ENCODE peak calls at places on chromosomes 6 and 20, in seven cellular contexts. O, Y, S, B, E, I and Z are unnamed samples. For H3K27me3, the result is how much of the 10 kb centered on the place peaks cover.

GRCh38 chr20:18679020-18679419 is 91.2 kb downstream of the DTD1 start:
- DNase-seq in O (peak), Y (no peak), S (peak), B (no peak), E (no peak), I (no peak), Z (no peak)

GRCh38 chr6:111784423-111784822 is 88.8 kb downstream of the FYN start:
- DNase-seq in O (peak), Y (no peak), S (no peak), B (no peak), E (no peak), I (no peak), Z (no peak)

GRCh38 chr6:143806282-143807102 is 36.6 kb upstream of the LTV1 start:
- DNase-seq in O (peak), Y (no peak), S (peak), B (no peak), E (peak), I (peak), Z (no peak)

GRCh38 chr6:163955752-163956151 is 541.2 kb downstream of the QKI start:
- DNase-seq in O (no peak), Y (no peak), S (no peak), B (no peak), E (no peak), I (no peak), Z (no peak)

GRCh38 chr6:70396796-70397729 is 16.2 kb upstream of the FAM135A start:
- DNase-seq in O (peak), Y (no peak), S (no peak), B (no peak), E (no peak), I (no peak), Z (no peak)

GRCh38 chr20:14956026-14956425 is 618.6 kb upstream of the FLRT3 start:
- DNase-seq in O (no peak), Y (no peak), S (no peak), B (no peak), E (no peak), I (no peak), Z (no peak)

GRCh38 chr20:12012241-12013222 is 94.8 kb downstream of the BTBD3 start:
- DNase-seq in O (peak), Y (no peak), S (peak), B (no peak), E (peak), I (peak), Z (no peak)

GRCh38 chr20:23295934-23296333 is 54.7 kb upstream of the NXT1 start:
- DNase-seq in O (no peak), Y (no peak), S (no peak), B (no peak), E (no peak), I (no peak), Z (no peak)

GRCh38 chr6:68634503-68635411 is at the start of gene ADGRB3:
- DNase-seq in O (peak), Y (peak), S (peak), B (peak), E (peak), I (no peak), Z (peak)

GRCh38 chr6:13239530-13240455 is 88.5 kb downstream of the TBC1D7 start:
- DNase-seq in O (peak), Y (no peak), S (peak), B (no peak), E (no peak), I (no peak), Z (no peak)

GRCh38 chr6:127069659-127070279 is 48.7 kb upstream of the RSPO3 start:
- DNase-seq in O (peak), Y (no peak), S (peak), B (no peak), E (no peak), I (no peak), Z (no peak)

GRCh38 chr6:12929678-12930077 is 213.1 kb downstream of the PHACTR1 start:
- DNase-seq in O (no peak), Y (no peak), S (no peak), B (no peak), E (no peak), I (no peak), Z (no peak)

GRCh38 chr6:79673947-79674346 is 42.8 kb downstream of the SH3BGRL2 start:
- DNase-seq in O (no peak), Y (no peak), S (no peak), B (no peak), E (no peak), I (no peak), Z (no peak)

GRCh38 chr20:3194617-3195280 is 9.7 kb downstream of the DDRGK1 start:
- DNase-seq in O (no peak), Y (no peak), S (no peak), B (no peak), E (no peak), I (no peak), Z (no peak)

GRCh38 chr6:21887301-21888185 is 294.0 kb downstream of the SOX4 start:
- DNase-seq in O (peak), Y (no peak), S (peak), B (peak), E (peak), I (no peak), Z (no peak)

GRCh38 chr6:161744211-161745067 is 470.6 kb upstream of the AGPAT4 start:
- DNase-seq in O (no peak), Y (no peak), S (no peak), B (no peak), E (no peak), I (no peak), Z (no peak)

GRCh38 chr6:2843138-2843740 is 1.6 kb upstream of the SERPINB1 start:
- DNase-seq in O (peak), Y (no peak), S (no peak), B (no peak), E (no peak), I (no peak), Z (no peak)

GRCh38 chr6:147724454-147724853 is 216.0 kb downstream of the SAMD5 start:
- DNase-seq in O (no peak), Y (no peak), S (no peak), B (no peak), E (no peak), I (no peak), Z (no peak)

GRCh38 chr20:24153101-24154040 is 164.8 kb upstream of the GGTLC1 start:
- DNase-seq in O (no peak), Y (no peak), S (no peak), B (no peak), E (no peak), I (no peak), Z (no peak)

GRCh38 chr20:63381781-63382431 is 20.8 kb upstream of the CHRNA4 start:
- DNase-seq in O (no peak), Y (peak), S (no peak), B (no peak), E (no peak), I (no peak), Z (no peak)

GRCh38 chr6:124655856-124656255 is 306.4 kb upstream of the RNF217 start:
- DNase-seq in O (no peak), Y (no peak), S (no peak), B (no peak), E (no peak), I (no peak), Z (no peak)

GRCh38 chr6:138972226-138972665 is 15.8 kb downstream of the REPS1 start:
- DNase-seq in O (no peak), Y (no peak), S (peak), B (no peak), E (no peak), I (no peak), Z (no peak)

GRCh38 chr20:43781215-43781614 is 54.4 kb upstream of the GTSF1L start:
- DNase-seq in O (no peak), Y (no peak), S (no peak), B (no peak), E (no peak), I (no peak), Z (no peak)

GRCh38 chr6:21098744-21099143 is 494.8 kb upstream of the SOX4 start:
- DNase-seq in O (no peak), Y (no peak), S (no peak), B (no peak), E (no peak), I (no peak), Z (no peak)

GRCh38 chr6:124203812-124204167 is 400.1 kb downstream of the NKAIN2 start:
- DNase-seq in O (peak), Y (no peak), S (no peak), B (no peak), E (no peak), I (no peak), Z (no peak)

GRCh38 chr20:59219206-59219605 is 55.6 kb downstream of the ZNF831 start:
- DNase-seq in O (no peak), Y (no peak), S (no peak), B (no peak), E (no peak), I (no peak), Z (no peak)

GRCh38 chr6:114121913-114122662 is 151.1 kb upstream of the HDAC2 start:
- DNase-seq in O (no peak), Y (no peak), S (no peak), B (no peak), E (no peak), I (no peak), Z (no peak)

GRCh38 chr6:130019796-130020105 is 1.4 kb downstream of the L3MBTL3 start:
- DNase-seq in O (no peak), Y (no peak), S (no peak), B (no peak), E (no peak), I (no peak), Z (no peak)

GRCh38 chr6:57421503-57421902 is 104.1 kb downstream of the PRIM2 start:
- DNase-seq in O (no peak), Y (no peak), S (no peak), B (no peak), E (no peak), I (no peak), Z (no peak)

GRCh38 chr20:34075647-34076046 is 36.4 kb downstream of the EIF2S2 start:
- DNase-seq in O (no peak), Y (no peak), S (no peak), B (no peak), E (no peak), I (no peak), Z (no peak)

GRCh38 chr6:12419626-12420272 is 129.6 kb downstream of the EDN1 start:
- DNase-seq in O (no peak), Y (no peak), S (peak), B (no peak), E (no peak), I (no peak), Z (no peak)

GRCh38 chr6:169564453-169565240 is 137.2 kb downstream of the WDR27 start:
- DNase-seq in O (no peak), Y (no peak), S (no peak), B (no peak), E (no peak), I (no peak), Z (no peak)
- TF ChIP-seq CTCF in O (no peak), Y (no peak), S (no peak), B (no peak), E (no peak), I (no peak), Z (no peak)

DNA sequence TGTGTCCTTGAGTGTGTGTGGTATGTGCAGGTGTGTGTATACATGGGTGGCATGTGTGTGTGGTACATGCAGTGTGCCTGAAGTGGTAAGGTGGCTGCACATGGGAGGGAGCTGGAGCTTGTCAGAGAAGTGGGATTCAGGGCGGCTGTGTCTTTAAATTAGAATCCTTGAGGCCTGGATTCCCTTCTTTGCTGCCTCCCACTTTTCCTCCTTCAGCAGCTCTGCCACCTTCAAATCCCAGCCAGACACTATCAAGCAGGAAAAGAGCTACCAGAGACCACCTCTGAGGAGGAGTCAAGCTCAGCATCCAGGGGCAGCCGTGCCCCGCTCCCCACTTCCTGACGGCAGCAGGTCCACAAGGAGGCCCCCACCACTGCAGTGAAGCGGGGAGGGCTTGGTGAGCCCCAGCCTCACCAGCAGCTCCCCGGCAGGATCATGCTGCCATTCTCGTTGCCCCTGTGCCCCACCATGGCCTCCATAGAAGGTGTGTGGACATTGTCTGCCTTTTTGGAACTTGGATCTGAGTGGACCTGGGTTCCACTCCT is 131.0 kb upstream of the MLN start:
- DNase-seq in O (no peak), Y (no peak), S (no peak), B (no peak), E (no peak), I (no peak), Z (no peak)
- H3K4me3 ChIP-seq in O (no peak), Y (no peak), S (no peak), B (no peak), E (no peak), I (no peak), Z (no peak)

GRCh38 chr20:48681882-48682426 is 145.8 kb downstream of the PREX1 start:
- DNase-seq in O (no peak), Y (no peak), S (no peak), B (no peak), E (no peak), I (no peak), Z (no peak)

GRCh38 chr20:48679603-48680002 is 148.2 kb downstream of the PREX1 start:
- DNase-seq in O (no peak), Y (no peak), S (no peak), B (no peak), E (no peak), I (no peak), Z (no peak)

GRCh38 chr20:48680650-48681049 is 147.1 kb downstream of the PREX1 start:
- DNase-seq in O (no peak), Y (no peak), S (no peak), B (no peak), E (no peak), I (no peak), Z (no peak)

GRCh38 chr20:48682529-48683385 is 145.0 kb downstream of the PREX1 start:
- DNase-seq in O (peak), Y (no peak), S (peak), B (peak), E (peak), I (peak), Z (peak)

GRCh38 chr20:48681201-48681881 is 146.5 kb downstream of the PREX1 start:
- DNase-seq in O (peak), Y (no peak), S (no peak), B (no peak), E (no peak), I (no peak), Z (no peak)
- H3K27me3 ChIP-seq in O (under half), Y (under half), S (under half), B (under half), E (under half), I (under half), Z (under half)

GRCh38 chr6:96016781-96017180 is 1.0 kb downstream of the FUT9 start:
- DNase-seq in O (no peak), Y (no peak), S (no peak), B (no peak), E (no peak), I (no peak), Z (no peak)

DNA sequence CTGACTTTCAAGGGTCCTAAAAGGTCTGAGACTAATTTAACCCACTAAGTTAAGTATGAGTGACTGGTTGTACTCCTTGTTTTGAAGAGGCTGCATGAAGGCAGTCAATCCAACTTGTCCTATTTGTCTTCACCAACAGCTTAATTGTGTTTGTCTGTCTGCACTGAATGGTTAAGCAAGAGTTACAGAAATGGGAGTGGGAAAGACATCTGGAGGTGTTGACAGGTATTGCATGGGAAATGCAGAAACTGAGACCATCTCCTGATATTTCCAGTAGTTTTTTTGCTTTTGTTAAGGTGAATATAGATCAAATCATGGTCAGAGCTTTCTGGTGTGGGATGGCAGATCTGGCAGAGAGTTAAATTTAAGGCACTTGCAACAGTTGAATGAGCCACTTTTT is 6.5 kb downstream of the FUT9 start:
- DNase-seq in O (no peak), Y (no peak), S (no peak), B (no peak), E (no peak), I (no peak), Z (no peak)
- TF ChIP-seq CTCF in O (no peak), Y (no peak), S (no peak), B (no peak), E (no peak), I (no peak), Z (no peak)

GRCh38 chr6:148805767-148806166 is 58.9 kb downstream of the UST start:
- DNase-seq in O (no peak), Y (no peak), S (no peak), B (no peak), E (no peak), I (no peak), Z (no peak)
- H3K4me3 ChIP-seq in O (no peak), Y (no peak), S (no peak), B (no peak), E (no peak), I (no peak), Z (no peak)

DNA sequence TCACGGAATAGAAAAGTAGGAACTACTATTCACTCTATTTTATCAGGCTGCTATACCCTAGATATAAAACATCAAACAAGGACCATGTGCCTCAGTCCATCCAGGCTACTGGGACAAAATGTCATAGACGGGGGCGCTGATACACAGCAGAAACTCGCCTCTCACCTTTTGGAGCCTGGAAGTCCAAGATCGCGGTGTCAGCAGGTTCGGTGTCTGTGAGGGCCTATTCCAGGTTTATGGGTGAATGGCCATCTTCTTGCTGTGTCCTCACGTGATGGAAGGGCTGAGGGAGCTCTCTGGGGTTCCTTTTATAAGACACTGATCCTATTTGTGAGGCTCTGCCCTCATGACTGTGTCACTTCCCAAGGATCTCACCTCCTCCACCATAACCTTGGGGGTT is 89.5 kb downstream of the DLL1 start:
- DNase-seq in O (no peak), Y (no peak), S (no peak), B (no peak), E (no peak), I (no peak), Z (no peak)
- H3K27me3 ChIP-seq in O (under half), Y (under half), S (under half), B (under half), E (under half), I (under half), Z (under half)